ENCODE peak calls at places on chromosomes 6 and 20, in eight cellular contexts. N, A, Z, M, C, S, X and L are unnamed samples.

GRCh38 chr6:170480045-170480714 is 72.9 kb downstream of the PSMB1 start:
- DNase-seq in C (no peak), S (no peak), N (no peak), A (no peak), Z (peak; percentile 54), M (no peak), X (no peak), L (no peak)

GRCh38 chr6:130670142-130670541 is 157.1 kb upstream of the SMLR1 start:
- DNase-seq in C (no peak), A (no peak), M (no peak), N (no peak), X (no peak), Z (no peak), S (no peak), L (no peak)

GRCh38 chr20:13875265-13875811 is 90.5 kb downstream of the NDUFAF5 start:
- DNase-seq in N (no peak), Z (no peak), S (no peak), M (no peak), C (no peak), A (no peak), X (no peak), L (no peak)

GRCh38 chr6:161694995-161695394 is 421.1 kb upstream of the AGPAT4 start:
- DNase-seq in C (peak; percentile 44), X (no peak), M (no peak), Z (peak; percentile 24), N (no peak), A (no peak), S (no peak), L (no peak)

GRCh38 chr20:24582373-24583168 is 113.1 kb downstream of the SYNDIG1 start:
- DNase-seq in S (no peak), N (no peak), C (no peak), Z (no peak), M (no peak), A (no peak), X (no peak), L (no peak)

GRCh38 chr6:153872946-153873345 is 166.1 kb upstream of the OPRM1 start:
- DNase-seq in A (no peak), C (no peak), X (peak; percentile 51), N (no peak), S (peak; percentile 62), Z (no peak), M (no peak), L (peak; percentile 2)

GRCh38 chr6:14467591-14467990 is 350.0 kb downstream of the CD83 start:
- DNase-seq in S (no peak), M (no peak), N (no peak), C (peak; percentile 26), Z (no peak), A (no peak), X (no peak), L (no peak)

GRCh38 chr6:106875782-106876321 is 98.7 kb downstream of the CD24 start:
- DNase-seq in S (no peak), N (no peak), X (no peak), C (no peak), A (no peak), M (no peak), Z (no peak), L (no peak)

GRCh38 chr6:27178001-27178730 is 69.3 kb upstream of the PRSS16 start:
- DNase-seq in A (no peak), C (peak; percentile 86), X (peak; percentile 56), S (peak; percentile 85), N (no peak), Z (peak; percentile 64), M (no peak), L (peak; percentile 79)

GRCh38 chr20:47247972-47248371 is 108.5 kb downstream of the ZMYND8 start:
- DNase-seq in C (no peak), N (no peak), A (no peak), X (no peak), M (no peak), S (no peak), Z (no peak), L (no peak)

GRCh38 chr6:114108119-114109002 is 137.4 kb upstream of the HDAC2 start:
- DNase-seq in S (peak; percentile 28), A (no peak), C (peak; percentile 85), N (peak; percentile 10), M (no peak), X (peak; percentile 46), Z (peak; percentile 80), L (peak; percentile 50)

GRCh38 chr6:39130691-39131090 is 15.7 kb upstream of the SAYSD1 start:
- DNase-seq in A (no peak), X (no peak), C (no peak), S (no peak), Z (no peak), N (no peak), M (no peak), L (peak; percentile 22)

GRCh38 chr6:149160943-149161342 is 156.6 kb upstream of the TAB2 start:
- DNase-seq in Z (no peak), A (no peak), S (no peak), M (no peak), N (no peak), C (peak; percentile 10), X (no peak), L (no peak)

GRCh38 chr6:137271245-137272183 is 52.3 kb upstream of the IFNGR1 start:
- DNase-seq in M (no peak), S (no peak), Z (no peak), C (peak; percentile 67), N (no peak), X (no peak), A (no peak), L (peak; percentile 70)

GRCh38 chr6:154319231-154319858 is 37.3 kb downstream of the IPCEF1 start:
- DNase-seq in S (no peak), C (peak; percentile 36), A (no peak), Z (no peak), X (no peak), M (no peak), N (no peak), L (no peak)

GRCh38 chr20:1721687-1722512 is 64.3 kb upstream of the SIRPG start:
- DNase-seq in A (no peak), N (no peak), C (peak; percentile 73), Z (no peak), X (no peak), M (no peak), S (no peak), L (no peak)

GRCh38 chr6:6195080-6195479 is 125.4 kb downstream of the F13A1 start:
- DNase-seq in Z (no peak), X (no peak), N (no peak), M (no peak), A (no peak), C (no peak), S (no peak), L (no peak)

GRCh38 chr6:43952746-43953145 is 174.5 kb downstream of the MRPL14 start:
- DNase-seq in M (peak; percentile 48), N (no peak), S (no peak), X (no peak), Z (no peak), C (no peak), A (no peak), L (no peak)

GRCh38 chr6:149208071-149208670 is 109.3 kb upstream of the TAB2 start:
- DNase-seq in M (no peak), C (no peak), N (no peak), Z (no peak), A (no peak), X (no peak), S (no peak), L (no peak)

GRCh38 chr6:147974376-147974775 is 368.3 kb upstream of the SASH1 start:
- DNase-seq in S (peak; percentile 25), M (no peak), N (no peak), A (no peak), C (peak; percentile 77), Z (no peak), X (no peak), L (peak; percentile 90)

GRCh38 chr20:33092361-33092760 is 12.9 kb downstream of the BPIFB4 start:
- DNase-seq in Z (no peak), S (no peak), A (no peak), M (no peak), N (no peak), X (no peak), C (no peak), L (no peak)

GRCh38 chr6:157304840-157305675 is 18.3 kb downstream of the TMEM242 start:
- DNase-seq in M (peak; percentile 72), S (no peak), A (no peak), N (no peak), X (peak; percentile 39), C (no peak), Z (peak; percentile 48), L (peak; percentile 31)
- H3K4me3 ChIP-seq in M (no peak overlapping the region), S (no peak overlapping the region), A (peak overlapping the region; percentile 10), N (no peak overlapping the region), X (peak overlapping the region; percentile 29), C (no peak overlapping the region), Z (no peak overlapping the region), L (no peak overlapping the region)

DNA sequence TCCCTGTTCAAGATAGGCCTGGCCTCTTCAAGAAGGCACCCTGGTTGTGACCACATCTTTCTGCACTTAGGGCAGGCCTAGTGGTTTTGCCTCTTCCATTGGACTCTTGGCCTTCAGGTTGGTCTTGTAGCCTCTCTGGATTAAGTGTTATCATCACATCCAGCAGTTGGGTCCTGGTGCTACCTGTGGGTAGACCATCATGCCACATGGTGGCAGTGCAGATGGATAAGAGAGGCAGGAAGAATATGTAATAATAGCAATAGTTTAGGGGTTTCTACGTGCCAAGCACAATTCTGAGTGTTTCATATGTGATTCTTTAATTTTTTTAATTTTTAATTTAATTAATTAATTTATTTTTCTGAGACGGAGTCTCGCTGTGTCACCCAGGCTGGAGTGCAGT is 28.5 kb upstream of the SNRPB2 start:
- DNase-seq in A (no peak), N (no peak), X (no peak), C (peak; percentile 58), S (no peak), M (no peak), Z (peak; percentile 6), L (peak; percentile 12)
- TF ChIP-seq CTCF in A (no peak), N (peak; percentile 54), X (peak; percentile 11), C (peak; percentile 65), S (no peak), M (peak; percentile 44), Z (peak; percentile 4), L (peak; percentile 19)

GRCh38 chr6:139531716-139532115 is 157.3 kb upstream of the CITED2 start:
- DNase-seq in N (no peak), A (no peak), Z (no peak), S (no peak), C (no peak), M (no peak), X (no peak), L (no peak)

GRCh38 chr6:139534472-139535115 is 160.1 kb upstream of the CITED2 start:
- DNase-seq in C (no peak), S (no peak), X (no peak), Z (peak; percentile 68), M (no peak), N (no peak), A (no peak), L (no peak)

GRCh38 chr6:139533166-139533565 is 158.7 kb upstream of the CITED2 start:
- DNase-seq in S (no peak), Z (no peak), X (no peak), N (no peak), A (no peak), C (no peak), M (no peak), L (no peak)

GRCh38 chr6:139531148-139531547 is 156.7 kb upstream of the CITED2 start:
- DNase-seq in Z (no peak), N (no peak), S (no peak), M (no peak), A (no peak), C (peak; percentile 41), X (peak; percentile 58), L (peak; percentile 21)

GRCh38 chr6:139533573-139534471 is 159.4 kb upstream of the CITED2 start:
- DNase-seq in A (peak; percentile 76), M (peak; percentile 73), Z (peak; percentile 67), N (no peak), C (no peak), X (peak; percentile 76), S (peak; percentile 66), L (peak; percentile 80)
- H3K4me3 ChIP-seq in A (peak overlapping the region; percentile 8), M (no peak overlapping the region), Z (no peak overlapping the region), N (no peak overlapping the region), C (no peak overlapping the region), X (peak overlapping the region; percentile 30), S (no peak overlapping the region), L (peak overlapping the region; percentile 7)

GRCh38 chr20:36306557-36307411 is 645 bp downstream of the DLGAP4 start:
- DNase-seq in N (no peak), X (no peak), A (no peak), S (no peak), M (no peak), C (no peak), Z (peak; percentile 14), L (no peak)
- TF ChIP-seq CTCF in N (no peak), X (no peak), A (no peak), S (no peak), M (no peak), C (no peak), Z (no peak), L (no peak)